ENCODE peak calls at places on chromosomes 4 and X, in five cellular contexts. V, S, Q, I and N are unnamed samples. For H3K4me1, the result is how much of the 10 kb centered on the place peaks cover.

GRCh38 chr4:336099-336892 is 1.3 kb upstream of the ZNF141 start:
- DNase-seq in S (no peak), I (peak), Q (no peak), V (no peak), N (no peak)

GRCh38 chr4:78081541-78081940 is 24.4 kb downstream of the FRAS1 start:
- DNase-seq in V (no peak), I (no peak), Q (no peak), S (no peak), N (no peak)

GRCh38 chrX:102154218-102154860 is 1.4 kb downstream of the BEX5 start:
- DNase-seq in Q (no peak), I (no peak), S (no peak), V (no peak), N (no peak)

GRCh38 chrX:115639481-115639880 is 78.5 kb downstream of the PLS3 start:
- DNase-seq in V (no peak), I (no peak), S (no peak), Q (peak), N (no peak)

GRCh38 chr4:123599920-123600394 is 203.4 kb downstream of the SPRY1 start:
- DNase-seq in S (peak), I (peak), V (peak), Q (peak), N (no peak)

GRCh38 chr4:67288964-67289363 is 256.3 kb downstream of the CENPC start:
- DNase-seq in Q (no peak), S (no peak), I (no peak), V (no peak), N (peak)

GRCh38 chr4:7828011-7828720 is 111.5 kb downstream of the AFAP1 start:
- DNase-seq in I (no peak), V (peak), Q (peak), S (peak), N (no peak)

GRCh38 chr4:25654031-25654970 is 1.4 kb upstream of the SLC34A2 start:
- DNase-seq in Q (peak), V (no peak), I (no peak), S (no peak), N (no peak)

GRCh38 chr4:174999407-174999806 is 81.2 kb downstream of the ADAM29 start:
- DNase-seq in S (no peak), V (no peak), I (no peak), Q (peak), N (no peak)

GRCh38 chr4:94689155-94689554 is 68.6 kb upstream of the BMPR1B start:
- DNase-seq in V (no peak), S (no peak), Q (no peak), I (no peak), N (no peak)

GRCh38 chr4:88320780-88321373 is 36.5 kb upstream of the PPM1K start:
- DNase-seq in V (no peak), S (peak), I (no peak), Q (peak), N (no peak)

GRCh38 chrX:18887821-18888205 is 96.1 kb downstream of the PHKA2 start:
- DNase-seq in Q (no peak), I (no peak), S (no peak), V (no peak), N (no peak)

GRCh38 chr4:82681759-82682158 is 116.8 kb downstream of the SCD5 start:
- DNase-seq in S (no peak), I (no peak), V (no peak), Q (no peak), N (no peak)

GRCh38 chr4:21768349-21769310 is 179.9 kb downstream of the KCNIP4 start:
- DNase-seq in Q (peak), V (no peak), I (no peak), S (no peak), N (no peak)
- H3K4me1 ChIP-seq in Q (under half), V (under half), I (under half), S (under half), N (under half)

DNA sequence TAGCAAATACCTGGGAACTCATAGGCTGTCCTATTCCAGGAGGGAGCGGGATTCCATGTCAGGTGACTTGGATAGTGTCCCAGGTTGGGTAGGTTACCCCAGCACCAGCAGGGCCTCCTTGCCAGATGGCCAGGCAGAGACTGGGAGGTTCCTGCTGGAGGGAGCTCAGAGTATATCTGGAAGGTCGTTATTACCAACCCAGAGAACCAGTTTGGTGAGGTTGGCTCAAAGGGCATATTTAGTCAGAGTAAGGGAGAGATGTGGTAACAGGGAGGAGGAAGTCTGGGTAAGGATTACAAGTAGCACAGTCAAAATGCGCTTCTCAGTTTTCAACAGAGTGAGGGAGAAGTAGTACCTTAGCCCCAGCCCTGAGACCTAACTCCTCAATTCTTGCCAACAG is 53.3 kb upstream of the LNX1 start:
- DNase-seq in I (peak), S (peak), V (no peak), Q (no peak), N (peak)
- H3K4me1 ChIP-seq in I (under half), S (under half), V (under half), Q (under half), N (under half)

GRCh38 chr4:102610476-102610875 is 109.3 kb downstream of the NFKB1 start:
- DNase-seq in V (no peak), S (no peak), I (no peak), Q (no peak), N (no peak)
- H3K4me1 ChIP-seq in V (under half), S (under half), I (under half), Q (under half), N (under half)

DNA sequence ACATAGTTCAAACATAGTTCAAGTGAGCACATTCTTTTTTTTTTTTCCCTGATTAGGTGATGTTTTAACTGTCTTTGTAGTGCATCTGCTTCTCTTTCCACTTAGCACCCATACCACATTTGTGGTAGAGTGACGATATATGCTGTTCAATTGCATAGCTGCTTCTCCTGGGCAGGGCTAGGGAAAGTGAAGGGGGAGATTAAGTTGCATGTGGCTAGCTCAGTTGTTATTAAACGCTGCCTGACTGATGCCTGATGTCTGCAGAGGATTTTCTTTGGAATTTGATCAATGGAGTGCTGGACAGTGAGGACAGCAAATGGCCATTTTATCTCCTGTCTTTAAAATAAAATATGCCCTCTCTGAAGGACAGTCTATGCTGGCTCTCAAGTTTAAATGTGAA is 63.7 kb downstream of the ANK2 start:
- DNase-seq in I (no peak), V (no peak), S (no peak), Q (no peak), N (no peak)
- H3K4me1 ChIP-seq in I (under half), V (under half), S (under half), Q (under half), N (under half)